ENCODE peak calls at places on chromosomes 5 and 9, in ten cellular contexts. A is amniotic epithelial cell; W is hypothalamus; T is NCI-H748 treated with DMSO at 0.1 percent for 48 hours; G is esophagus muscularis mucosa; M is small intestine; E is stimulated activated CD4-positive, alpha-beta T cell treated with anti-CD3 and anti-CD28 coated beads, Interleukin-4, amount 100 ng/mL, for 4 hours; D is skeletal muscle cell; I is activated T-cell treated with anti-CD3 and anti-CD28 coated beads for 1 hour; X is AG10803. K is an unnamed sample.

GRCh38 chr5:173240091-173241050 is 5.4 kb upstream of the NKX2-5 start:
- DNase-seq in A (no peak), W (no peak), T (no peak), G (no peak), M (no peak), E (no peak), D (no peak), I (no peak), X (no peak), K (no peak)

GRCh38 chr9:18741880-18742279 is 267.9 kb downstream of the ADAMTSL1 start:
- DNase-seq in A (no peak), W (no peak), T (no peak), G (no peak), M (no peak), E (no peak), D (no peak), I (no peak), X (no peak), K (no peak)

GRCh38 chr9:121498150-121498486 is 1.5 kb downstream of the GGTA1 start:
- DNase-seq in A (peak; percentile 60), W (no peak), T (peak; percentile 77), G (no peak), M (peak; percentile 67), E (no peak), D (peak; percentile 22), I (no peak), X (peak; percentile 64), K (peak; percentile 87)

GRCh38 chr9:6229604-6230003 is 14.0 kb downstream of the IL33 start:
- DNase-seq in A (peak; percentile 75), W (no peak), T (peak; percentile 99), G (no peak), M (peak; percentile 60), E (no peak), D (no peak), I (no peak), X (no peak), K (peak; percentile 91)

GRCh38 chr9:12666813-12667212 is 26.4 kb upstream of the TYRP1 start:
- DNase-seq in A (no peak), W (no peak), T (no peak), G (no peak), M (no peak), E (no peak), D (no peak), I (no peak), X (no peak), K (no peak)

GRCh38 chr5:114450516-114450909 is 88.6 kb downstream of the KCNN2 start:
- DNase-seq in A (peak; percentile 7), W (no peak), T (no peak), G (no peak), M (no peak), E (no peak), D (no peak), I (no peak), X (peak; percentile 17), K (no peak)

GRCh38 chr5:128536861-128537305 is 1.2 kb downstream of the FBN2 start:
- DNase-seq in A (peak; percentile 31), W (no peak), T (no peak), G (no peak), M (no peak), E (no peak), D (no peak), I (no peak), X (no peak), K (no peak)

GRCh38 chr5:156584856-156585255 is 257.9 kb downstream of the SGCD start:
- DNase-seq in A (no peak), W (no peak), T (no peak), G (no peak), M (no peak), E (no peak), D (no peak), I (no peak), X (peak; percentile 49), K (no peak)

GRCh38 chr5:1894243-1894642 is 11.5 kb upstream of the IRX4 start:
- DNase-seq in A (no peak), W (no peak), T (no peak), G (no peak), M (no peak), E (no peak), D (no peak), I (no peak), X (no peak), K (no peak)

GRCh38 chr5:172407861-172408260 is 46.5 kb downstream of the SH3PXD2B start:
- DNase-seq in A (peak; percentile 65), W (no peak), T (no peak), G (no peak), M (no peak), E (no peak), D (peak; percentile 49), I (no peak), X (peak; percentile 59), K (no peak)

GRCh38 chr5:10293907-10294662 is 13.6 kb downstream of the CMBL start:
- DNase-seq in A (no peak), W (no peak), T (no peak), G (no peak), M (no peak), E (no peak), D (no peak), I (no peak), X (no peak), K (no peak)

GRCh38 chr5:180696116-180696515 is 43.7 kb downstream of the OR2Y1 start:
- DNase-seq in A (no peak), W (no peak), T (no peak), G (no peak), M (no peak), E (no peak), D (no peak), I (no peak), X (no peak), K (no peak)

GRCh38 chr5:100709771-100710170 is 174.6 kb downstream of the FAM174A start:
- DNase-seq in A (no peak), W (no peak), T (no peak), G (no peak), M (no peak), E (no peak), D (no peak), I (no peak), X (no peak), K (no peak)

GRCh38 chr5:1180841-1181271 is 20.5 kb upstream of the SLC6A19 start:
- DNase-seq in A (no peak), W (no peak), T (no peak), G (no peak), M (no peak), E (no peak), D (no peak), I (no peak), X (no peak), K (no peak)

GRCh38 chr5:134845852-134846640 is at the start of gene C5orf24:
- DNase-seq in A (peak; percentile 94), W (peak; percentile 87), T (peak; percentile 81), G (peak; percentile 96), M (peak; percentile 94), E (peak; percentile 91), D (peak; percentile 90), I (peak; percentile 84), X (peak; percentile 96), K (peak; percentile 72)

GRCh38 chr5:74161171-74161570 is 479.4 kb downstream of the ENC1 start:
- DNase-seq in A (no peak), W (no peak), T (no peak), G (no peak), M (no peak), E (no peak), D (no peak), I (no peak), X (peak; percentile 54), K (no peak)

GRCh38 chr5:84059672-84060071 is 325.0 kb downstream of the EDIL3 start:
- DNase-seq in A (no peak), W (no peak), T (no peak), G (no peak), M (peak; percentile 0), E (no peak), D (no peak), I (no peak), X (no peak), K (no peak)

GRCh38 chr9:108553111-108553635 is 302.6 kb downstream of the ACTL7B start:
- DNase-seq in A (no peak), W (no peak), T (no peak), G (peak; percentile 29), M (no peak), E (no peak), D (no peak), I (no peak), X (no peak), K (no peak)

GRCh38 chr5:139792218-139792617 is 3.4 kb upstream of the PSD2 start:
- DNase-seq in A (no peak), W (no peak), T (no peak), G (no peak), M (no peak), E (no peak), D (no peak), I (no peak), X (no peak), K (no peak)

GRCh38 chr5:24788829-24789509 is 144.2 kb upstream of the CDH10 start:
- DNase-seq in A (no peak), W (no peak), T (no peak), G (no peak), M (no peak), E (no peak), D (no peak), I (no peak), X (peak; percentile 93), K (no peak)

GRCh38 chr9:107644774-107645463 is 155.3 kb upstream of the KLF4 start:
- DNase-seq in A (no peak), W (no peak), T (no peak), G (no peak), M (no peak), E (no peak), D (no peak), I (no peak), X (peak; percentile 34), K (no peak)

GRCh38 chr9:70049236-70049635 is 5.6 kb downstream of the MAMDC2 start:
- DNase-seq in A (peak; percentile 82), W (no peak), T (no peak), G (no peak), M (no peak), E (no peak), D (no peak), I (no peak), X (peak; percentile 65), K (no peak)

GRCh38 chr5:178281321-178281720 is 48.7 kb upstream of the PHYKPL start:
- DNase-seq in A (no peak), W (no peak), T (no peak), G (no peak), M (no peak), E (no peak), D (no peak), I (no peak), X (peak; percentile 20), K (no peak)

GRCh38 chr5:95526871-95527270 is 27.9 kb downstream of the SKIC3 start:
- DNase-seq in A (peak; percentile 51), W (no peak), T (no peak), G (no peak), M (no peak), E (no peak), D (no peak), I (no peak), X (peak; percentile 36), K (no peak)

GRCh38 chr5:173329370-173330150 is 1.3 kb upstream of the STC2 start:
- DNase-seq in A (no peak), W (no peak), T (peak; percentile 50), G (no peak), M (no peak), E (peak; percentile 25), D (no peak), I (no peak), X (peak; percentile 54), K (no peak)

GRCh38 chr5:111755942-111756353 is 1.0 kb downstream of the NREP start:
- DNase-seq in A (peak; percentile 38), W (no peak), T (no peak), G (no peak), M (no peak), E (no peak), D (no peak), I (no peak), X (peak; percentile 70), K (no peak)

GRCh38 chr9:74413876-74414275 is 83.3 kb upstream of the RORB start:
- DNase-seq in A (no peak), W (no peak), T (no peak), G (no peak), M (no peak), E (no peak), D (no peak), I (no peak), X (no peak), K (no peak)

GRCh38 chr9:34463098-34463900 is 4.7 kb downstream of the DNAI1 start:
- DNase-seq in A (peak; percentile 91), W (no peak), T (no peak), G (no peak), M (no peak), E (no peak), D (peak; percentile 71), I (no peak), X (peak; percentile 81), K (no peak)

K was measured in DMS153.